ENCODE peak calls at places on chromosomes 12 and 14, in four cellular contexts. L is K562, I is WTC11, D is HepG2. W is an unnamed sample.

GRCh38 chr12:67433393-67434175 is 164.4 kb downstream of the CAND1 start:
- DNase-seq in L (peak), I (no peak), D (no peak), W (no peak)

GRCh38 chr12:126258190-126258589 is 1193.0 kb downstream of the AACS start:
- DNase-seq in L (no peak), I (no peak), D (no peak), W (no peak)

GRCh38 chr14:52703225-52703624 is 3.8 kb upstream of the PSMC6 start:
- DNase-seq in L (no peak), I (no peak), D (no peak), W (no peak)

GRCh38 chr14:45891417-45892080 is 638.5 kb upstream of the MIS18BP1 start:
- DNase-seq in L (no peak), I (peak), D (no peak), W (no peak)

GRCh38 chr12:63151061-63151897 is at the start of gene AVPR1A:
- DNase-seq in L (no peak), I (peak), D (no peak), W (no peak)

GRCh38 chr12:92028039-92028709 is 117.5 kb downstream of the BTG1 start:
- DNase-seq in L (no peak), I (no peak), D (no peak), W (no peak)

GRCh38 chr12:1348606-1349005 is 245.8 kb downstream of the FBXL14 start:
- DNase-seq in L (no peak), I (no peak), D (no peak), W (no peak)

GRCh38 chr12:9868271-9868815 is 811 bp downstream of the CLEC2B start:
- DNase-seq in L (peak), I (no peak), D (no peak), W (no peak)

GRCh38 chr14:100764716-100765115 is 38.0 kb downstream of the DLK1 start:
- DNase-seq in L (no peak), I (no peak), D (no peak), W (no peak)

GRCh38 chr12:22856120-22856699 is 231.2 kb downstream of the ETNK1 start:
- DNase-seq in L (peak), I (no peak), D (peak), W (no peak)

GRCh38 chr14:64303471-64303917 is 9.3 kb upstream of the ESR2 start:
- DNase-seq in L (peak), I (no peak), D (peak), W (peak)

GRCh38 chr14:104116544-104117340 is 21.6 kb upstream of the KIF26A start:
- DNase-seq in L (no peak), I (peak), D (no peak), W (no peak)

GRCh38 chr12:103470664-103471063 is 25.1 kb downstream of the C12orf42 start:
- DNase-seq in L (no peak), I (no peak), D (no peak), W (no peak)

GRCh38 chr14:91444335-91445020 is 26.9 kb upstream of the CCDC88C start:
- DNase-seq in L (no peak), I (no peak), D (no peak), W (no peak)

GRCh38 chr12:114783176-114783575 is 99.2 kb upstream of the TBX3 start:
- DNase-seq in L (no peak), I (no peak), D (no peak), W (no peak)

GRCh38 chr14:73250781-73251500 is 13.6 kb downstream of the PAPLN start:
- DNase-seq in L (no peak), I (no peak), D (no peak), W (no peak)

GRCh38 chr12:93591137-93591868 is 18.8 kb downstream of the SOCS2 start:
- DNase-seq in L (peak), I (peak), D (no peak), W (no peak)

GRCh38 chr14:65709576-65709975 is 297.0 kb downstream of the FUT8 start:
- DNase-seq in L (no peak), I (no peak), D (no peak), W (no peak)

GRCh38 chr12:2339022-2339431 is 286.2 kb downstream of the CACNA1C start:
- DNase-seq in L (no peak), I (no peak), D (no peak), W (no peak)

GRCh38 chr14:93369393-93370266 is 22.6 kb downstream of the COX8C start:
- DNase-seq in L (no peak), I (no peak), D (no peak), W (peak)

GRCh38 chr12:106903241-106903950 is 52.3 kb upstream of the TMEM263 start:
- DNase-seq in L (peak), I (peak), D (peak), W (no peak)
- TF ChIP-seq CREM in L (no peak), I (no peak), D (no peak), W (no peak)

GRCh38 chr12:6072302-6072752 is 52.1 kb downstream of the VWF start:
- DNase-seq in L (no peak), I (no peak), D (peak), W (no peak)
- TF ChIP-seq CREM in L (no peak), I (no peak), D (no peak), W (no peak)

GRCh38 chr12:127304751-127305725 is 961.9 kb upstream of the TMEM132C start:
- DNase-seq in L (no peak), I (no peak), D (no peak), W (no peak)
- TF ChIP-seq CREM in L (no peak), I (no peak), D (no peak), W (no peak)

DNA sequence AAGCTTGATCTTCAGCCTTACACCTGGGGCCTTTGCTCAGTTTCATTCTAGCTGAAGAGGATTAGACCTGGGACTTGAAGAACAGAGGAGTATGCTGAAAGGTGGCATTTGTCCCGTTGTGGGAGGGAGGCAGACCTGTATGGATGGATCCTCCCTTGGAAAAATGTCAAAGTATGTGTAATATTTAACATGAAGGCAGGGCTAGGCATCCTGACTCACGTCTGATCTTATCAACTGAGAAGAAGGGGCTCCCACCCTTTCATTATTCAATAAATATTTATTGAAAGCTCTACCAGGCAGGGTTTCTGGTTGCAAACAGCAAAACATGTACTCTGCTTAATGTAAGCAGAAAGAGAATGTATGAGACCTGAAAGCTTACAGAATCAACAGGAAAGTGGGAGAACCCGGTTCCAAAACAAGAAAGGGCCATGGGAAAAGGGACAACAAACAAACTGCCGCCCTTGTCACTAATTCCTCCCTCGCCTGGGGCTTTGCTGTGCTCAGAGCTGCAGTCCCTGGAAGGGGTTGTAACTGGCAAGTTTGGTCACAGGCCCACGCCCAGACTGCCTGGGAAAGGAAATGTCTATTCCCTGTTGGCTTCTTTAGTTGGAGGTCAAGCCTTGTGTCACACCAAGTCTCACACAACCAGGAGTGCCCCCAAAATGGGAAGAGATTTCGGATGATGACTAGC is 37.1 kb downstream of the RAB35 start:
- DNase-seq in L (no peak), I (no peak), D (peak), W (no peak)
- TF ChIP-seq CREM in L (no peak), I (no peak), D (no peak), W (no peak)

DNA sequence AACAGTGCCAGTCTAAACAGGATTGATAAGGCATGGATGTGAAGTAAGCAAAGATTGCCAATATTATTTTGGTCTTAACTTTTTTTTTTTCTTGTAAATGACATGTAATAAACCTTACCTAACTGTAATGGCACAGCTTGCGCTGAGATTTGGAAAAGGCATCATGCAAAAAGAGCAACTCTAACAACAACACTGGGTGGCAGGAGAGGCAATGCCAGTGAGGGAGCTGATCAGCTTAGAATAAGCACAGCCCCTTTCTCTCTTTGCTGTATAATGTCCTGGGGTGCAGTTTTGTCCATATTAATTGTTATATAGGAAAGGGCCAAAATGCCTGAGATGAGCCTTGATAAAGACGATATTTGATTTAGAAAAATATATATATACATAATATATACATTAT is 1589.7 kb upstream of the FLRT2 start:
- DNase-seq in L (no peak), I (no peak), D (no peak), W (no peak)
- TF ChIP-seq CREM in L (no peak), I (no peak), D (no peak), W (no peak)

GRCh38 chr12:101696477-101697196 is 803 bp upstream of the CHPT1 start:
- DNase-seq in L (peak), I (no peak), D (peak), W (no peak)
- TF ChIP-seq CREM in L (peak), I (no peak), D (no peak), W (no peak)

GRCh38 chr12:11814362-11814761 is 164.9 kb downstream of the ETV6 start:
- DNase-seq in L (no peak), I (no peak), D (peak), W (no peak)
- TF ChIP-seq CREM in L (no peak), I (no peak), D (no peak), W (no peak)

DNA sequence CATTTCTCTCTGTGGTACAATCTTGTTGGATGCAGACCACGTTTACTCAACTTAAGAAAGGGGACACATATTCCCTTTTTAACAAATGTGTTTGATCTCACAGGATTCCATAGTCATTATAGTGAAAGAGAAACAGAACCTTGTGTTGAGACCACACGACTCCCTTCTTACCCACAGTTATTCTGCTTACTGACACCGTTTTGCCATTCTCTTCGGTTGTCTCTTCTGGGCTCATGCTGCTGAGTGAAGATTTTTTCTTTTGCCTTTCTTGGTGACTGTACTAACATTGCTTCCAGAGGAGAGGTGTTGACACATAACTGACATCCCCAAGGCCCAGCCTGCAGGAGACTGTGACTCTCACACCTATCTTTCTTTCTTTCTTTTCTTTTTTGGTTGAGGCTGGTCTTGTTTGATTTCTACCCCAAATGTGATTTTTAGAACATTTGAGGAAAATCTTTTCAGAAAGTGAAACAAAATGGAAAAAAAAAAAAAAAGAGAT is 61.2 kb upstream of the OTOGL start:
- DNase-seq in L (no peak), I (no peak), D (no peak), W (no peak)
- TF ChIP-seq CREM in L (no peak), I (no peak), D (no peak), W (no peak)

GRCh38 chr14:22850944-22851790 is 14.8 kb downstream of the MMP14 start:
- DNase-seq in L (no peak), I (no peak), D (no peak), W (no peak)
- TF ChIP-seq CREM in L (no peak), I (no peak), D (no peak), W (no peak)